ENCODE peak calls at places on chromosomes 16 and 17, in seven cellular contexts. Y, Z, X, M, S, A and G are unnamed samples.

GRCh38 chr16:87086575-87086974 is 230.6 kb downstream of the C16orf95 start:
- DNase-seq in A (peak; percentile 6), Z (no peak), M (no peak), Y (no peak), S (no peak), X (no peak), G (no peak)

GRCh38 chr17:60153606-60154355 is 4.0 kb downstream of the CA4 start:
- DNase-seq in M (no peak), Y (no peak), A (no peak), Z (no peak), X (no peak), S (no peak), G (no peak)

GRCh38 chr16:74305286-74305685 is 8.7 kb downstream of the PSMD7 start:
- DNase-seq in M (no peak), A (no peak), X (no peak), S (no peak), Z (no peak), Y (no peak), G (no peak)

GRCh38 chr16:9976641-9977040 is 205.6 kb downstream of the GRIN2A start:
- DNase-seq in A (no peak), X (no peak), Y (no peak), S (no peak), M (no peak), Z (no peak), G (no peak)

GRCh38 chr16:52271088-52271487 is 275.9 kb downstream of the TOX3 start:
- DNase-seq in S (no peak), M (no peak), X (no peak), A (no peak), Y (no peak), Z (no peak), G (no peak)

GRCh38 chr16:70267516-70267915 is 15.8 kb upstream of the EXOSC6 start:
- DNase-seq in X (no peak), Z (peak; percentile 70), Y (peak; percentile 57), M (peak; percentile 66), S (no peak), A (no peak), G (peak; percentile 48)

GRCh38 chr16:81804134-81804610 is 25.1 kb downstream of the PLCG2 start:
- DNase-seq in M (no peak), X (peak; percentile 49), Y (no peak), S (no peak), Z (no peak), A (no peak), G (no peak)

GRCh38 chr17:2852211-2852610 is 56.0 kb downstream of the RAP1GAP2 start:
- DNase-seq in Y (no peak), M (no peak), S (no peak), Z (no peak), A (no peak), X (no peak), G (no peak)

GRCh38 chr16:86258713-86259112 is 251.6 kb upstream of the FOXF1 start:
- DNase-seq in M (no peak), Z (no peak), X (no peak), S (peak; percentile 68), Y (no peak), A (no peak), G (no peak)

GRCh38 chr17:82031885-82032627 is 578 bp downstream of the RAC3 start:
- DNase-seq in A (no peak), Y (peak; percentile 25), M (peak; percentile 60), X (no peak), Z (no peak), S (no peak), G (peak; percentile 49)

GRCh38 chr17:61235001-61235820 is 164.4 kb upstream of the TBX2 start:
- DNase-seq in Z (no peak), X (no peak), Y (no peak), S (no peak), A (no peak), M (no peak), G (no peak)

GRCh38 chr17:34146440-34147043 is 108.5 kb upstream of the CCL2 start:
- DNase-seq in Z (peak; percentile 77), A (no peak), Y (peak; percentile 31), S (no peak), M (peak; percentile 10), X (peak; percentile 50), G (peak; percentile 85)

GRCh38 chr17:1001640-1002411 is 4.9 kb downstream of the TIMM22 start:
- DNase-seq in Z (no peak), X (no peak), M (peak; percentile 65), A (no peak), S (no peak), Y (no peak), G (no peak)

GRCh38 chr16:81099958-81100357 is 3.8 kb upstream of the GCSH start:
- DNase-seq in S (no peak), X (no peak), Y (no peak), A (no peak), M (no peak), Z (no peak), G (no peak)

GRCh38 chr16:85331685-85332084 is 219.4 kb upstream of the CIBAR2 start:
- DNase-seq in X (no peak), Y (peak; percentile 47), A (no peak), M (peak; percentile 60), Z (no peak), S (no peak), G (no peak)

GRCh38 chr17:10737168-10737622 is 7.4 kb upstream of the TMEM220 start:
- DNase-seq in X (no peak), M (peak; percentile 66), S (peak; percentile 24), Z (peak; percentile 61), Y (peak; percentile 55), A (no peak), G (peak; percentile 72)

GRCh38 chr16:86398622-86399021 is 111.7 kb upstream of the FOXF1 start:
- DNase-seq in Z (no peak), X (no peak), A (no peak), M (no peak), Y (no peak), S (peak; percentile 61), G (no peak)

GRCh38 chr16:57757326-57757786 is 21.8 kb downstream of the KATNB1 start:
- DNase-seq in S (peak; percentile 37), M (peak; percentile 84), Y (peak; percentile 61), X (peak; percentile 74), A (peak; percentile 91), Z (peak; percentile 93), G (peak; percentile 98)

GRCh38 chr16:88662843-88663606 is at the start of gene MVD:
- DNase-seq in M (peak; percentile 99), X (peak; percentile 96), Z (peak; percentile 96), A (peak; percentile 98), Y (peak; percentile 92), S (peak; percentile 95), G (peak; percentile 99)
- TF ChIP-seq CTCF in M (no peak), X (no peak), Z (no peak), A (no peak), Y (no peak), S (peak; percentile 8), G (no peak)

GRCh38 chr17:7183433-7184090 is 4.4 kb upstream of the ASGR1 start:
- DNase-seq in Z (no peak), X (no peak), M (no peak), A (no peak), S (no peak), Y (no peak), G (no peak)

GRCh38 chr17:7184647-7185046 is 5.5 kb upstream of the ASGR1 start:
- DNase-seq in Y (no peak), S (no peak), Z (no peak), M (no peak), A (no peak), X (no peak), G (no peak)

GRCh38 chr17:7190276-7190917 is 11.2 kb upstream of the ASGR1 start:
- DNase-seq in S (no peak), Y (no peak), Z (no peak), M (no peak), X (no peak), A (no peak), G (no peak)

GRCh38 chr17:7184091-7184488 is 4.9 kb upstream of the ASGR1 start:
- DNase-seq in M (no peak), S (no peak), X (no peak), A (no peak), Z (no peak), Y (no peak), G (peak; percentile 78)

DNA sequence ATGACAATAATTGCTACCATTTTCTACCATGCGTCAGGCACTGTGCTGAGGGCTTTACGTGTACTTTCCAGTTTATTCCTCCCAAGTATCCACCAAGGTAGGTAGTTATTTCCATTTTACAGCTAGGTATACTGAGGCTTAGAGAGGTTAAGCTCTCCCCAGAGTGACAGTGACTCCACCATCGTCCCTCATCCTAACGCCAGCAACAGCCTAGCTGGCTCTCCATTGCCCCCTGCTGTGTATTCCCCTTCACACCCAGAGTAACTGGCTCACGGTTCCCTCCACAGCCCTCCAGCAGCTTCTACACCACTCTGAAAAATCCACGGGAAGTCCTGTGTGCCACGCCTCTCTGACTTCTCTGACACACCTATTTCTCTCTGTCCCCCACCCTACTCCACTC is 7.1 kb upstream of the ASGR1 start:
- DNase-seq in A (no peak), Z (no peak), S (no peak), M (no peak), X (no peak), Y (no peak), G (no peak)
- TF ChIP-seq CTCF in A (peak; percentile 47), Z (no peak), S (peak; percentile 39), M (peak; percentile 22), X (no peak), Y (peak; percentile 4), G (no peak)

DNA sequence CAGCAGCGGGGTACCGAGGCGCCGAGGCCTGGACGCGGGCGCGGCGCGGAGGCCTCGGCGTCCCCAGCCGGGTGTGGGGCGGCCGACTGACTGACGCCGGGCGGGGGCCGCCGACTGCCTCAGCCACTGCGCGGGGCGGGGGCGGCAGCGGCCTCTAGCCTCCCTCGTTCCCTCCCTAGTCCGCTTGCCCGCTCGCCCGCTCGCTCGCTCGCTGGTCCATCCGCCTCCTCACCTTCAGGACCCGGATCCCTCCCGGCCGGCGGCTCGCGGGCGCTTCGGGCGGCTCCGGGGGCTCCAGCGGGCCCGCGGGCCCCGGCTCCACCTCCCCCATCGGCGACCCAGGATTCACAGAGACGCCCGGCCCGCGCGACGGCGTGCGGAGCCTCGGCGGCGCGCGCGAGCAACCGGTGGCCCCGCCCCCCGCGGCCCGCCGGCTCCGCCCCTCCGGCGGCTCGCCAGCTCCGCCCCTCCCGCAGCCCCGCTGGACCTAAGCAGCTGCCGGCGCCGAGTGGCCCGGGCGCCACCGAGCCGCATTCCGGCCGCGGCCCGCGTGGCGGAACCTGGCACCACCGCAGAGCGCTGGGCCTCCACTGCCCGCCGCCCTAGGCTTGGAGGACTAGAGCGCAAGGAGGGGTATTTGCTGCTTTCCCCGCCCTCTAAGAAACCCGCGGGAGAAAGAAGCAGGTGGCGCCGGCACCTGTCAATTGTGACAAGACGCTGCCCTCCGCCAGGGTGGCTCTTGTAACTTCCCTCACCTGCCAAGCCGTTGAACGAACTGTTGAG is 773 bp downstream of the PHLPP2 start:
- DNase-seq in X (peak; percentile 75), Y (peak; percentile 29), Z (peak; percentile 75), S (no peak), M (peak; percentile 69), A (peak; percentile 86), G (peak; percentile 89)
- TF ChIP-seq CTCF in X (peak; percentile 18), Y (peak; percentile 9), Z (no peak), S (no peak), M (no peak), A (peak; percentile 24), G (no peak)

DNA sequence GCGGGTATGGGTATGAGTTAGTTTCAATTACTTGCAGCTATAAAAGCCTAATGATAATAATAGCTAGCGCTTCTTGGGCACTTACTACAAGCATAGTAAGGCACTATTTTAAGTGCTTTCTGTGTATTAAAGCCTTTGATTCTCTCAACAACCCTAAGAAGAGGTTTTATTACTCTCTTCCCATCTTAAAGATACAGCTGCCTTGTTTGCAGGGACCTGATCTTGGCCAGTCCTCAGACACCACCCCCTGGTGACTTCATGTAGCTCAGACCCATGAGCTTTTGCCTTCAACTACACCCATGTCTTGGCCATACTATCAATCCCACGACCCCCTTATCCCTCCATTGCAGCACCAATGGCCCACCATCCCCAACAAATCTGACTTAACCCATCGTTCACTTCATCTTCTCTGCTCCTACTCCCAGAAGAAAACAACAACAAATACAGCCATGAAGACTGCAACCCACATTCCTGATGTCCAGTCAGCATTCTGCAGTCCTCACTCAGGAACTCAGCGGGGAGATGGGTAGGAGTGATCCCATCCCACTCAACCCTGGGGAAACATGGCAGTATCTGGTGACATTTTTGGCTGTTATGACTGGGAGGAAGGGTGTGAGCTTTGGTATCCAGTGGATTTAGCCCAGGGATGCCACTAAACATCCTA is 4.2 kb downstream of the GGA2 start:
- DNase-seq in S (no peak), X (peak; percentile 37), Y (no peak), M (no peak), A (no peak), Z (no peak), G (no peak)
- TF ChIP-seq CTCF in S (no peak), X (no peak), Y (peak; percentile 5), M (no peak), A (no peak), Z (no peak), G (no peak)